ENCODE peak calls at places on chromosome 18, in four cellular contexts. B is ascending aorta, S is fibroblast of the aortic adventitia, K is breast epithelium. Z is an unnamed sample.

GRCh38 chr18:77461062-77461693 is 211.5 kb downstream of the GALR1 start:
- DNase-seq in B (no peak), S (no peak), K (no peak), Z (no peak)

GRCh38 chr18:1914489-1914888 is 656.8 kb downstream of the METTL4 start:
- DNase-seq in B (no peak), S (peak), K (no peak), Z (no peak)

GRCh38 chr18:25164211-25164836 is 187.6 kb downstream of the ZNF521 start:
- DNase-seq in B (no peak), S (peak), K (no peak), Z (no peak)

GRCh38 chr18:27668126-27668525 is 483.0 kb upstream of the CHST9 start:
- DNase-seq in B (no peak), S (no peak), K (no peak), Z (no peak)

GRCh38 chr18:10353791-10354190 is 100.6 kb upstream of the APCDD1 start:
- DNase-seq in B (no peak), S (peak), K (no peak), Z (no peak)

GRCh38 chr18:906416-907170 is 1.9 kb downstream of the ADCYAP1 start:
- DNase-seq in B (no peak), S (peak), K (no peak), Z (no peak)

GRCh38 chr18:3037423-3037915 is 24.5 kb upstream of the LPIN2 start:
- DNase-seq in B (no peak), S (peak), K (no peak), Z (no peak)

GRCh38 chr18:36576339-36576738 is 252.5 kb downstream of the TPGS2 start:
- DNase-seq in B (no peak), S (no peak), K (no peak), Z (no peak)

GRCh38 chr18:12246849-12247808 is 7.0 kb upstream of the CIDEA start:
- DNase-seq in B (no peak), S (no peak), K (no peak), Z (no peak)

GRCh38 chr18:34632323-34632722 is 77.8 kb upstream of the DTNA start:
- DNase-seq in B (no peak), S (no peak), K (no peak), Z (no peak)

GRCh38 chr18:7946724-7947377 is 379.7 kb downstream of the PTPRM start:
- DNase-seq in B (no peak), S (peak), K (no peak), Z (no peak)

GRCh38 chr18:63236417-63236816 is 83.2 kb downstream of the BCL2 start:
- DNase-seq in B (no peak), S (no peak), K (no peak), Z (no peak)

GRCh38 chr18:35939166-35939565 is 33.3 kb upstream of the RMP24 start:
- DNase-seq in B (no peak), S (peak), K (no peak), Z (no peak)

GRCh38 chr18:40414155-40414754 is 1540.8 kb upstream of the PIK3C3 start:
- DNase-seq in B (no peak), S (no peak), K (no peak), Z (no peak)

GRCh38 chr18:8424481-8424880 is 184.8 kb upstream of the RAB12 start:
- DNase-seq in B (no peak), S (no peak), K (no peak), Z (no peak)

DNA sequence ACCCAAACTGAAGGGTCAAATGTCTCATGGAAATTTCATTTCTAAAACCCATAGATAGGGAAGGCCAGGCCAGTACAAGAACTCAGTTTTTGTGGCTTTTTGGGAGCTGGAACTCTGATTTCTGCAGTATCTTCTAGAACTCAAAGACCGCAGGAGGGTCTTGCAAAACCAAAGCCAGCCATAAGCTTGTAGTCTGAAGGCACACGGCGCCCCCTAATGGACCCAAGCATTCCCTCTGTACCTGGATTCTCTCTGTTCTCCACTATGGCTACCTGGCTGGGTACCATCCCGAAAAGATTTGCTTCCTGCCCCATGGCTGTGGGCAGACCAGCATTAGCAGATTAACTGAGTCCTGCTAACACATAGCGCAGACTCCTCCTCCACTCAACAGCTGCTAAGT is 229.0 kb upstream of the SLC14A2 start:
- DNase-seq in B (no peak), S (peak), K (no peak), Z (no peak)
- TF ChIP-seq CTCF in B (peak), S (peak), K (peak), Z (no peak)

GRCh38 chr18:73891572-73892421 is 255.8 kb downstream of the FBXO15 start:
- DNase-seq in B (no peak), S (no peak), K (no peak), Z (no peak)
- TF ChIP-seq CTCF in B (no peak), S (no peak), K (no peak), Z (no peak)

GRCh38 chr18:50803579-50803978 is 16.2 kb downstream of the MRO start:
- DNase-seq in B (no peak), S (no peak), K (no peak), Z (no peak)

GRCh38 chr18:50802133-50802532 is 17.7 kb downstream of the MRO start:
- DNase-seq in B (no peak), S (no peak), K (no peak), Z (no peak)

GRCh38 chr18:50807199-50807598 is 12.6 kb downstream of the MRO start:
- DNase-seq in B (no peak), S (no peak), K (no peak), Z (no peak)

GRCh38 chr18:50805732-50806131 is 14.1 kb downstream of the MRO start:
- DNase-seq in B (no peak), S (no peak), K (no peak), Z (no peak)

GRCh38 chr18:50806208-50806616 is 13.6 kb downstream of the MRO start:
- DNase-seq in B (peak), S (no peak), K (no peak), Z (no peak)
- TF ChIP-seq CTCF in B (no peak), S (no peak), K (no peak), Z (no peak)

GRCh38 chr18:32761231-32761785 is 11.5 kb downstream of the KLHL14 start:
- DNase-seq in B (no peak), S (no peak), K (no peak), Z (no peak)

GRCh38 chr18:32767400-32767799 is 5.4 kb downstream of the KLHL14 start:
- DNase-seq in B (no peak), S (no peak), K (no peak), Z (no peak)

GRCh38 chr18:32768646-32769206 is 4.1 kb downstream of the KLHL14 start:
- DNase-seq in B (no peak), S (no peak), K (no peak), Z (no peak)

GRCh38 chr18:32763306-32763705 is 9.5 kb downstream of the KLHL14 start:
- DNase-seq in B (no peak), S (no peak), K (no peak), Z (no peak)

DNA sequence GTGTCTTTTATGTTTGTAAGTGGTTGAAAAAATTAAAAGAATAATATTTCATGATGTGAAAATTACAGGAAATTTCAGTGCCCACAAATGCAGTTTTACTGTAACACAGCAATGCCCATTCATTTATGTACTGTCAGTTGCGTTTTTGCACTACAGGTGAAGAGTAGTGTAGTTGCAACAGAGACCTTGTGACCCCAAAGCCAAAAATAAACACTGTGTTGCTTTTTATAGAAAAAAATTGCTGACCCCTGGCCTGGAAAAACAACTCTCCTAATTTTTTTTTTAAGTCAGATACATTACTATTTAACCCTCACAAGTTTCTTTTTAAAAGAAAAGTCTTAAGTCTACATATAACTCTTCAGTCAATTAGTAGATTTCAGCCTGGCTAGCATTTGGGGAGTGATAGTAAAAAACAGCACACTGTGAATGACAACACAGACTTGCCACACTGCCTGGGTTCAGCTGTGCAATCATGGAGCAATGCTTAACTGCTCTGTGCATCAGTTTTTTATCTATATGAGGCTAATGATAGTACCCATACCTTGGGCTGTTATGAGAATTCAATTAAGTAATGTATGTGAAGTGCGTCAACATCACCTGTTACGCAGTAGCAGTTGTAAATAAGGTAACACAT is 8.1 kb downstream of the KLHL14 start:
- DNase-seq in B (no peak), S (no peak), K (no peak), Z (no peak)
- TF ChIP-seq CTCF in B (no peak), S (no peak), K (no peak), Z (no peak)

GRCh38 chr18:55185391-55185790 is 226.1 kb upstream of the CCDC68 start:
- DNase-seq in B (no peak), S (no peak), K (no peak), Z (no peak)

GRCh38 chr18:55189972-55190371 is 230.7 kb upstream of the CCDC68 start:
- DNase-seq in B (no peak), S (no peak), K (no peak), Z (no peak)

DNA sequence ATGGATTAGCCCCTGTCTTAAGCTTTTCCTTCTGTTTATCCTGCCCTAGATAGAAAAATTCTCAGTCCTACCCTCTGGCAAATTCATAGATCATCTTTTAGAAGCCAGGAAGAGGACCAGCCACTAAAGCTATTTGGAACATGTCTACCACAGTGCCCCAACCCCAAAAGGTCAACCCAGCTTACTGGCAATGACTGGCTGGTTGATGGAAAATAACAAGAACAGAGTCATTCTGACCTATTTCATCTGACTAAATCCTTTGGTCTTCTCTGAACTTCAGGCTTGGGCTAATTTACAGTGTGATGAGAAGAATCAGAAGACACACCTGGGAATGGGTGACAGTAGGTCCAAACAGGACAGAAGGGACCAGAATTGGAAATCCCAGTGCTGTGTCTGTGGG is 227.3 kb upstream of the CCDC68 start:
- DNase-seq in B (no peak), S (no peak), K (no peak), Z (no peak)
- TF ChIP-seq CTCF in B (no peak), S (no peak), K (no peak), Z (no peak)

GRCh38 chr18:48136051-48136543 is 205.6 kb upstream of the SMAD2 start:
- DNase-seq in B (no peak), S (no peak), K (no peak), Z (no peak)
- TF ChIP-seq CTCF in B (peak), S (no peak), K (no peak), Z (no peak)

Z was measured in omental fat pad.